ENCODE peak calls at places on chromosomes 4 and X, in six cellular contexts. Q is pancreas; Y is mucosa of descending colon; B is CD4-positive, CD25-positive, alpha-beta regulatory T cell; S is cardiac muscle cell; F is neuronal stem cell. V is an unnamed sample. For H3K4me1, the result is how much of the 10 kb centered on the place peaks cover.

GRCh38 chr4:54384563-54384962 is 155.5 kb downstream of the PDGFRA start:
- DNase-seq in Q (no peak), F (no peak), S (peak), B (no peak), Y (peak), V (no peak)

GRCh38 chr4:70559216-70559830 is 32.7 kb upstream of the AMBN start:
- DNase-seq in Y (no peak), F (peak), S (peak), B (no peak), Q (no peak), V (no peak)

GRCh38 chrX:1883772-1884171 is 268.9 kb downstream of the ASMT start:
- DNase-seq in S (no peak), Y (no peak), F (no peak), Q (no peak), B (no peak), V (no peak)

GRCh38 chr4:140426610-140427103 is 791 bp downstream of the CLGN start:
- DNase-seq in Y (no peak), S (peak), B (no peak), F (peak), Q (no peak), V (no peak)

GRCh38 chrX:10906861-10907260 is 204.3 kb upstream of the HCCS start:
- DNase-seq in S (no peak), B (no peak), F (no peak), Q (no peak), Y (no peak), V (no peak)

GRCh38 chrX:111560801-111561200 is 49.4 kb downstream of the SERTM2 start:
- DNase-seq in S (no peak), B (no peak), Q (no peak), Y (no peak), F (no peak), V (no peak)

GRCh38 chr4:165723051-165723805 is 149.8 kb upstream of the TLL1 start:
- DNase-seq in B (no peak), Y (no peak), Q (no peak), F (no peak), S (no peak), V (no peak)

GRCh38 chrX:106397788-106398538 is 213.8 kb upstream of the RADX start:
- DNase-seq in Q (no peak), S (peak), F (no peak), B (no peak), Y (no peak), V (no peak)

GRCh38 chrX:24494544-24495113 is 29.5 kb downstream of the PDK3 start:
- DNase-seq in S (no peak), Q (no peak), F (no peak), Y (no peak), B (no peak), V (no peak)

GRCh38 chrX:23826216-23826615 is 43.2 kb downstream of the SAT1 start:
- DNase-seq in Y (no peak), S (no peak), Q (no peak), B (no peak), F (no peak), V (no peak)

GRCh38 chrX:54178100-54178940 is 4.7 kb downstream of the FAM120C start:
- DNase-seq in F (no peak), B (no peak), Q (no peak), S (no peak), Y (no peak), V (no peak)

GRCh38 chrX:130085551-130085986 is 24.7 kb downstream of the ELF4 start:
- DNase-seq in Y (peak), F (no peak), Q (no peak), B (no peak), S (no peak), V (no peak)
- H3K4me1 ChIP-seq in Y (under half), F (under half), Q (under half), B (half or more), S (under half), V (under half)

DNA sequence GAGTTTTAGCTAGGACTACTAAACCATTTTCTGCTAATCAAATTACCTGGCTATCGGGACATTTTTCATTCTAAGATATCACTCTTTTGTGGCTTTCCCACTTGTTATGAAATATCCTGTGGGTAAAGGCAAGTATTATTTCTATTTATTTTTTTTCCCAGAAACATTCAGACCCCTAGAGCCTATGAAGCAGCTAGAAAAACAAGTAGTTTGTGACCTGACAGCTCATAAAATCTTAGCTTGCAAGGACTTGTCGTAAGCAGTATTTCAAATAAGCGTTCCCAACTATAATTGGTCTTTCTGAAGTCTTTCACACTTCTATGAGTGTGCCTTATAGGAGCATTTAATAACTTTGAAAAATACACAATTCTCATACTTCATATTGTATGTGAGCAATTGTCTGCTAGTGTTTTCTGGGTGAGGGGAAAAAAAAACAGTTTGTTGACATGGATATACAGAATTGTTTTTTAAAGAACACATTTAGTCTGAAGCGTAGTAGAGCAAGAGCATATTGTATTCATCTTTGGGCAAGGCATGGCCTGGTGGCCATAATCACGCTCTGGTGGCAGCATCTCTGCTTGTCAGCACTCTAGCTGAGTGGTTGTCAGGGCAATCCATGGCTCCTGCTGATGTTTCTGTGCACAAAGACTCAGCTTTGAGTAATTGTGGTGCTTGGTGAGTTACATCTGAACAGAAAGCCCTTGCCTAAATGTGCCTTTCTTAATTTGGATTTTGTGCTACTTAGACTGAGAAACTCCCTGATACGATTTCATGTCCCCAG is 2.6 kb downstream of the MCUB start:
- DNase-seq in Y (no peak), Q (no peak), S (peak), F (peak), B (no peak), V (no peak)
- H3K4me1 ChIP-seq in Y (under half), Q (under half), S (under half), F (under half), B (under half), V (under half)

DNA sequence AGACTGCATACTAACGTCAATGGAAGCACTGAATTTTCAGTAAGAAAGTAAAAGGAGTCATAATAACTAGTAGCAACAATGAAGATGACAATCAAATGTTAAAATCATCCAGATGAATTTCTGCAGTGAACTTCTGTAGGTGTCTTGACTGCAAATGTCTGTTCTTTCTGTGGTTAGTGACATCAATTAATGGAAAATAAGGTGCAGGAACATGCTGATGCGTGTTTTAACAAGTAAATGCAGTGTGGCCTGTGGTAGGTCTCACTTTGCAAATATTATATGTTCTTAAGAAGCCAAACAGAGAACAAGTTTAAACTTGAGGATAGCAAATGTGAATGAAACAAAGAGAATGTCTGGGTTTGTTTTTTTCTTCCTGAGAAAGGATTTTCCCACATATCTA is 2.6 kb upstream of the DTHD1 start:
- DNase-seq in S (no peak), F (no peak), B (no peak), Q (no peak), Y (no peak), V (no peak)
- H3K4me1 ChIP-seq in S (under half), F (under half), B (under half), Q (under half), Y (under half), V (under half)

GRCh38 chr4:2263701-2264321 is 1.9 kb upstream of the MXD4 start:
- DNase-seq in Y (peak), S (no peak), Q (peak), F (no peak), B (no peak), V (peak)

GRCh38 chr4:2261853-2262144 is at the start of gene MXD4:
- DNase-seq in F (no peak), B (no peak), Q (no peak), S (no peak), Y (no peak), V (no peak)

GRCh38 chr4:2262145-2262943 is 435 bp upstream of the MXD4 start:
- DNase-seq in S (peak), F (peak), Y (peak), B (peak), Q (peak), V (peak)

GRCh38 chr4:2261110-2261852 is 628 bp downstream of the MXD4 start:
- DNase-seq in Y (peak), B (peak), Q (peak), S (peak), F (peak), V (peak)

DNA sequence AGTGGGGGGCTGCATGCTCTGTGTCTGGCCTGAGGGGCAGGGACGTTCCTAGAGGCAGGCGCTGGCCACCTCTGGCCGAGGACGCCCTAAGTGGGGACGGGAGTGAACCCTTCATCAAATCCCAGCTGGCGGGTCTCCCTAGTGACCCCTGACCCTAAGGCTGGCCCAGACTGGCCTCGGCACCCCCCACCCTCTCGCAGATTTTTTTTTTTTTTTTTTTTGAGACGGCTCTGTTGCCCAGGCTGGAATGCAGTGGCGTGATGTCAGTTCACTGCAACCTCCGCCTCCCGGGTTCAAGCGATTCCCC is 988 bp upstream of the MXD4 start:
- DNase-seq in Q (no peak), Y (no peak), B (no peak), F (no peak), S (no peak), V (no peak)
- H3K4me1 ChIP-seq in Q (under half), Y (under half), B (under half), F (under half), S (under half), V (under half)

DNA sequence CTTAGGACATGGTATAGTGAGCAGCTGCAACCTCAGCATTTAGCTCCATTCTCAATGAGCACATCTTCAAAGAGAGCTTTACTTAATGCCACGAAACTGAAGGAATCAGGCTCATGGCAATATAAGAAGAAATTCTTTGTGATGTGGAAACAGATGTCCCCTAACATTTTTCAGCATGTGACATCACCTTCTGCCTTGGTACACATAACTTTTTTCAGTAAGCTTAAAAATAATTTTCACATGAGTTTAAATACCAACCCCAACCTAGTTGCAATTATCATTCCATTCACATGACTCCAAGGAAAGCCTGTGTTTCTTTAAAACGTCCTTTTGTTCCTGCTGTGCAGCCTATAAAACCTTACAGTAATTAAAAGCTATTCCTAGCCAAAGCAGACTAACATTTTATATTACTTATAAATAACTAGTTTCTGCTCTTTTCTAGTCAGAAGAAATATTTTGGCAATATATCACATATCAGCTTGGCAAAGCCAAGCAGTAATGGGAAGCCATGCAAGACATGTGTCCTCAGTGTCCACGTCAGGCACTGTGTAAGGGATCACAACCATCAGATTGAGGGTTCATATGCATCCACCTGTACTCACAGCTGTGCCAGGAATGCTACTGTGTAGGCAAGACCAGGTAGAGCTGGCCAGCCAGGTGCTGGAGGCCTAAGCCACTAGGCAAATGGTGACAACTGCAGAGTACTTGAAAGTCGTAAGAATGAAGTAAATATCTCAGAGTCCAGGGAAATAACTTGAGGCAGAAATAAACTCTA is 466.6 kb downstream of the INPP4B start:
- DNase-seq in B (no peak), S (no peak), F (no peak), Y (no peak), Q (no peak), V (no peak)
- H3K4me1 ChIP-seq in B (under half), S (half or more), F (under half), Y (under half), Q (under half), V (under half)

GRCh38 chr4:148053298-148054003 is 321.6 kb downstream of the ARHGAP10 start:
- DNase-seq in B (no peak), Y (no peak), S (no peak), Q (no peak), F (no peak), V (no peak)
- H3K4me1 ChIP-seq in B (half or more), Y (under half), S (under half), Q (under half), F (under half), V (under half)